ENCODE peak calls at places on chromosomes 3 and 15, in ten cellular contexts. B is heart left ventricle; A is CD4-positive, alpha-beta memory T cell; N is GM12878; W is A549; J is PC-9; L is tibial nerve; H is foreskin keratinocyte; Z is pancreas; V is Panc1. E is an unnamed sample.
A peak's percentile ranks its signal among the peaks of the same experiment; 100 is the strongest.

GRCh38 chr3:30496496-30496966 is 109.9 kb upstream of the TGFBR2 start:
- DNase-seq in J (no peak), Z (no peak), B (no peak), N (no peak), A (no peak), H (peak; percentile 86), W (no peak), V (no peak), L (peak; percentile 68), E (peak; percentile 64)

GRCh38 chr3:71069797-71070196 is 513.7 kb downstream of the FOXP1 start:
- DNase-seq in H (peak; percentile 96), J (peak; percentile 20), L (peak; percentile 77), V (no peak), B (peak; percentile 70), N (no peak), A (peak; percentile 68), W (peak; percentile 73), Z (no peak), E (peak; percentile 94)

GRCh38 chr3:159620873-159621272 is 367.8 kb upstream of the IL12A start:
- DNase-seq in V (peak; percentile 32), H (peak; percentile 90), L (no peak), B (no peak), A (no peak), J (peak; percentile 34), N (no peak), Z (no peak), W (peak; percentile 58), E (peak; percentile 37)

GRCh38 chr3:23811117-23811487 is 5.3 kb downstream of the UBE2E1 start:
- DNase-seq in A (no peak), N (no peak), H (peak; percentile 32), J (no peak), V (no peak), L (no peak), B (no peak), W (no peak), Z (no peak), E (no peak)

GRCh38 chr15:93894438-93894837 is 336.9 kb upstream of the MCTP2 start:
- DNase-seq in L (no peak), J (no peak), N (no peak), H (no peak), A (no peak), W (no peak), V (no peak), B (no peak), Z (no peak), E (no peak)

GRCh38 chr3:126551839-126552687 is 6.7 kb downstream of the C3orf22 start:
- DNase-seq in L (no peak), H (no peak), A (no peak), W (no peak), B (no peak), N (no peak), Z (no peak), V (no peak), J (no peak), E (no peak)

GRCh38 chr3:58528629-58529028 is 8.4 kb downstream of the ACOX2 start:
- DNase-seq in B (peak; percentile 55), W (no peak), V (no peak), Z (peak; percentile 71), L (no peak), N (no peak), J (peak; percentile 59), H (peak; percentile 45), A (no peak), E (no peak)

GRCh38 chr3:18223591-18224338 is 201.4 kb downstream of the SATB1 start:
- DNase-seq in W (no peak), N (peak; percentile 55), V (no peak), Z (no peak), J (no peak), L (no peak), B (no peak), A (no peak), H (no peak), E (no peak)

GRCh38 chr15:80997692-80998091 is 3.0 kb upstream of the TLNRD1 start:
- DNase-seq in L (no peak), A (no peak), N (no peak), J (no peak), W (no peak), B (no peak), V (no peak), H (no peak), Z (no peak), E (no peak)

GRCh38 chr3:173371848-173372487 is 25.6 kb upstream of the NLGN1 start:
- DNase-seq in L (peak; percentile 63), W (peak; percentile 10), N (no peak), J (peak; percentile 46), B (no peak), Z (no peak), V (no peak), H (peak; percentile 23), A (no peak), E (no peak)

GRCh38 chr3:108661699-108662098 is 72.2 kb downstream of the DZIP3 start:
- DNase-seq in Z (no peak), A (no peak), B (no peak), N (no peak), L (no peak), J (no peak), H (no peak), V (no peak), W (no peak), E (no peak)

GRCh38 chr3:30779686-30780287 is 114.7 kb downstream of the GADL1 start:
- DNase-seq in Z (no peak), A (no peak), J (no peak), N (no peak), W (peak; percentile 38), B (no peak), L (no peak), V (no peak), H (peak; percentile 35), E (no peak)

GRCh38 chr15:85312486-85312885 is 67.9 kb upstream of the AKAP13 start:
- DNase-seq in L (no peak), V (no peak), J (no peak), B (no peak), N (peak; percentile 77), W (no peak), A (no peak), Z (no peak), H (no peak), E (no peak)
- H3K27ac ChIP-seq in L (no peak overlapping the region), V (no peak overlapping the region), J (no peak overlapping the region), B (no peak overlapping the region), N (peak overlapping the region; percentile 84), W (peak overlapping the region; percentile 7), A (no peak overlapping the region), Z (no peak overlapping the region), H (no peak overlapping the region), E (no peak overlapping the region)

GRCh38 chr15:31311735-31312134 is 14.9 kb upstream of the KLF13 start:
- DNase-seq in V (no peak), J (no peak), L (no peak), H (no peak), A (no peak), Z (peak; percentile 53), N (no peak), W (no peak), B (no peak), E (no peak)

GRCh38 chr15:31307270-31308184 is 19.1 kb upstream of the KLF13 start:
- DNase-seq in A (no peak), Z (no peak), L (no peak), N (no peak), H (no peak), J (no peak), B (no peak), W (no peak), V (no peak), E (no peak)

GRCh38 chr15:31308185-31308639 is 18.4 kb upstream of the KLF13 start:
- DNase-seq in L (no peak), V (no peak), A (no peak), W (no peak), B (no peak), Z (peak; percentile 48), N (no peak), J (no peak), H (no peak), E (no peak)

GRCh38 chr15:31312220-31312619 is 14.4 kb upstream of the KLF13 start:
- DNase-seq in V (no peak), J (no peak), W (no peak), B (no peak), A (no peak), Z (peak; percentile 47), N (no peak), L (no peak), H (no peak), E (no peak)

DNA sequence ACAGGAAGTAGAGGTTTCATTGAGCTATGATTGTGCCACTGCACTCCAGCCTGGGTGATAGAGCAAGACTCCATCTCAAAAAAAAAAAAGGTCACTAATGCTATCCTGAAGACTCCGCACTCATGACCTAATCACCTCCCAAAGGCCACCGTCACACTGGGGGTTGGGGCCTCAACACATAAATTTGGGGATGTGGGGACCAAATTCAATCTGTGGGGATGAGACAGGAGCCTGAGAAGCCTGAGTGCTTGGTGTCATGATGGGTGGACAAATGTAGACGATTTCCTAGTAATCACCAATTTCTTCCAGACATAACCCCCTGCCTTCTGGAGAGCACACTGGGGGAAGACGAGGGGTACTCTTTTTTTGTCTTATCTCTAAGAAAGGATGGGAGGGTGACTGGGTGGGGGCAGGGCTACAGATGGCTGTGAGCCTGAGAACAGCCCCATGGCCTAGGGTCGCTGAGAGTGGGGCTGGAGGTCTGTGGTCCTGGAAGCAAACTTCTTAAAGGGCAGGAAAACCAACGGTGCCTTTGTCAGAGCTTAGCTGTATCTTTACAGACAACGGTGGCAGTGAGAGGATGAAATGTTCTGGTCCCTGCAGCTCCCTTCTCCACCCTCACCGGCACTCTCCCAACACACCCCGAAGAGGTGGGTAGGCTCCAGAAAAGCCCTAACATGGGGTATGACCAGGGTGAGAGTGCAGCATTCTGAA is 16.6 kb upstream of the KLF13 start:
- DNase-seq in V (no peak), Z (no peak), W (no peak), L (no peak), J (no peak), B (no peak), N (no peak), A (no peak), H (no peak), E (no peak)
- H3K27ac ChIP-seq in V (no peak overlapping the region), Z (no peak overlapping the region), W (no peak overlapping the region), L (no peak overlapping the region), J (no peak overlapping the region), B (no peak overlapping the region), N (no peak overlapping the region), A (no peak overlapping the region), H (no peak overlapping the region), E (no peak overlapping the region)

DNA sequence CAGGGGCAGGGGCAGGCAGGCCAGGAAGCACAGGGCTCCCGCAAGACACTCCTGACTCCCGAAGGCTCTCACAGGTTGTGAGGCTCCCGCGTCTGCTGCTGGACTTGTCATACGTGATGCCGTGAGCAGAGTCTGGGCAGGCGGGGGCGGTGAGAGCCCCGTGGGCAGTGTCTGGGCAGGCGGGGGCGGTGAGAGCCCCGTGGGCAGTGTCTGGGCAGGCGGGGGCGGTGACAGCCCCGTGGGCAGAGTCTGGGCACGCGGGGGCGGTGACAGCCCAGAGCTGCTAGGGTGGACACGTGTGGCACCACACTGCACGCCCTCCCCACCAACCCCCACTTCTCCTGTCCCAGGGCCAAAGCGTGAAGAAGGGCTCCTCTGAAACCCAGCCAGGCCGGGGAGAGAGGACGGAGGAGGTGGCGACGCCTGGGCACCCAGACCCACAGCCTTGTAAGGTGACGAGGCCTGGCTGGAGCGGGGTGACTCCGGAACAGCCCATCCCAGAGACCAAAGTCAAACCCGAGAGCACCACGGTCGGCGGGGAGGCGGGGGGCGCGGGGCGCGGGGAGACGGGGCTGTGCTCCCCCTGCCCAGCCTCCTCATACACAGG is 35.0 kb downstream of the TNK2 start:
- DNase-seq in L (no peak), V (no peak), B (no peak), N (no peak), W (no peak), Z (peak; percentile 59), A (no peak), H (no peak), J (no peak), E (no peak)
- H3K27ac ChIP-seq in L (no peak overlapping the region), V (no peak overlapping the region), B (no peak overlapping the region), N (no peak overlapping the region), W (peak overlapping the region; percentile 73), Z (no peak overlapping the region), A (no peak overlapping the region), H (no peak overlapping the region), J (peak overlapping the region; percentile 55), E (no peak overlapping the region)

GRCh38 chr3:34276342-34276741 is 477.9 kb downstream of the PDCD6IP start:
- DNase-seq in L (no peak), H (no peak), A (no peak), V (no peak), W (no peak), B (no peak), N (no peak), J (no peak), Z (no peak), E (no peak)
- H3K27ac ChIP-seq in L (no peak overlapping the region), H (no peak overlapping the region), A (no peak overlapping the region), V (no peak overlapping the region), W (no peak overlapping the region), B (no peak overlapping the region), N (no peak overlapping the region), J (no peak overlapping the region), Z (no peak overlapping the region), E (no peak overlapping the region)

E was measured in epithelial cell of prostate.